ENCODE peak calls at places on chromosomes 12 and 14, in ten cellular contexts. F is HCT116, B is neural progenitor cell, S is cardiac muscle cell, E is heart right ventricle, X is breast epithelium, C is adrenal gland, O is lower lobe of right lung, P is fibroblast of lung, T is upper lobe of right lung. H is an unnamed sample.

GRCh38 chr12:5428332-5429221 is 3.3 kb upstream of the NTF3 start:
- DNase-seq in F (no peak), B (peak; percentile 70), S (peak; percentile 62), E (peak; percentile 25), X (no peak), C (no peak), O (no peak), P (peak; percentile 23), T (no peak), H (no peak)

GRCh38 chr14:97217094-97217885 is 420.1 kb downstream of the VRK1 start:
- DNase-seq in F (no peak), B (no peak), S (no peak), E (no peak), X (no peak), C (no peak), O (no peak), P (no peak), T (no peak), H (no peak)

GRCh38 chr12:20604408-20604807 is 90.7 kb upstream of the SLCO1C1 start:
- DNase-seq in F (no peak), B (no peak), S (no peak), E (no peak), X (no peak), C (no peak), O (no peak), P (no peak), T (no peak), H (no peak)

GRCh38 chr14:73743431-73743931 is 29.3 kb upstream of the PNMA1 start:
- DNase-seq in F (no peak), B (no peak), S (no peak), E (no peak), X (no peak), C (peak; percentile 69), O (peak; percentile 77), P (no peak), T (no peak), H (no peak)

GRCh38 chr12:83753205-83753604 is 1066.5 kb downstream of the TMTC2 start:
- DNase-seq in F (no peak), B (no peak), S (no peak), E (no peak), X (no peak), C (no peak), O (no peak), P (no peak), T (no peak), H (no peak)

GRCh38 chr12:12210983-12211382 is 55.9 kb downstream of the LRP6 start:
- DNase-seq in F (no peak), B (no peak), S (no peak), E (no peak), X (no peak), C (no peak), O (no peak), P (no peak), T (no peak), H (no peak)

GRCh38 chr12:105507311-105508035 is 177.0 kb downstream of the C12orf75 start:
- DNase-seq in F (no peak), B (no peak), S (no peak), E (no peak), X (no peak), C (no peak), O (no peak), P (peak; percentile 73), T (no peak), H (no peak)

GRCh38 chr14:71705460-71705859 is 226.8 kb upstream of the RGS6 start:
- DNase-seq in F (no peak), B (no peak), S (no peak), E (no peak), X (no peak), C (no peak), O (no peak), P (peak; percentile 52), T (no peak), H (no peak)

GRCh38 chr12:105724651-105725050 is 394.2 kb downstream of the C12orf75 start:
- DNase-seq in F (no peak), B (no peak), S (no peak), E (no peak), X (no peak), C (no peak), O (no peak), P (peak; percentile 84), T (no peak), H (no peak)

GRCh38 chr12:124457287-124458219 is 109.9 kb downstream of the NCOR2 start:
- DNase-seq in F (no peak), B (no peak), S (no peak), E (peak; percentile 84), X (no peak), C (peak; percentile 68), O (peak; percentile 86), P (peak; percentile 47), T (peak; percentile 83), H (no peak)

GRCh38 chr12:29191267-29191889 is 42.3 kb downstream of the FAR2 start:
- DNase-seq in F (no peak), B (no peak), S (no peak), E (no peak), X (no peak), C (no peak), O (no peak), P (no peak), T (no peak), H (no peak)

GRCh38 chr12:50979369-50980052 is 27.2 kb downstream of the HIGD1C start:
- DNase-seq in F (no peak), B (no peak), S (no peak), E (no peak), X (no peak), C (no peak), O (no peak), P (no peak), T (no peak), H (no peak)

GRCh38 chr12:117063162-117063911 is 35.9 kb downstream of the TESC start:
- DNase-seq in F (no peak), B (no peak), S (no peak), E (peak; percentile 37), X (no peak), C (no peak), O (no peak), P (no peak), T (no peak), H (no peak)

GRCh38 chr12:8916154-8916553 is 1.8 kb downstream of the PHC1 start:
- DNase-seq in F (no peak), B (no peak), S (no peak), E (no peak), X (no peak), C (no peak), O (no peak), P (no peak), T (no peak), H (no peak)

GRCh38 chr12:8914716-8915526 is 612 bp downstream of the PHC1 start:
- DNase-seq in F (no peak), B (peak; percentile 80), S (peak; percentile 73), E (peak; percentile 34), X (peak; percentile 56), C (peak; percentile 60), O (peak; percentile 64), P (peak; percentile 63), T (peak; percentile 81), H (peak; percentile 78)

GRCh38 chr12:8911606-8912268 is 2.6 kb upstream of the PHC1 start:
- DNase-seq in F (no peak), B (no peak), S (no peak), E (no peak), X (no peak), C (no peak), O (no peak), P (no peak), T (no peak), H (no peak)

GRCh38 chr12:8912910-8913309 is 1.4 kb upstream of the PHC1 start:
- DNase-seq in F (no peak), B (peak; percentile 42), S (no peak), E (no peak), X (peak; percentile 67), C (no peak), O (no peak), P (no peak), T (no peak), H (peak; percentile 50)

GRCh38 chr12:8913702-8914032 is 642 bp upstream of the PHC1 start:
- DNase-seq in F (no peak), B (no peak), S (peak; percentile 19), E (no peak), X (no peak), C (no peak), O (no peak), P (peak; percentile 15), T (no peak), H (no peak)
- H3K27ac ChIP-seq in F (peak overlapping the region; percentile 40), B (peak overlapping the region; percentile 91), S (peak overlapping the region; percentile 89), E (peak overlapping the region; percentile 38), X (peak overlapping the region; percentile 95), C (peak overlapping the region; percentile 74), O (peak overlapping the region; percentile 84), P (peak overlapping the region; percentile 91), T (peak overlapping the region; percentile 89), H (peak overlapping the region; percentile 90)

GRCh38 chr14:50319293-50319692 is 7.2 kb downstream of the DMAC2L start:
- DNase-seq in F (no peak), B (no peak), S (no peak), E (no peak), X (no peak), C (no peak), O (no peak), P (no peak), T (no peak), H (peak; percentile 39)

GRCh38 chr14:50319721-50320120 is 7.6 kb downstream of the DMAC2L start:
- DNase-seq in F (no peak), B (no peak), S (no peak), E (no peak), X (no peak), C (no peak), O (no peak), P (no peak), T (no peak), H (no peak)

GRCh38 chr14:50318031-50318626 is 6.0 kb downstream of the DMAC2L start:
- DNase-seq in F (peak; percentile 26), B (peak; percentile 24), S (peak; percentile 27), E (no peak), X (no peak), C (no peak), O (no peak), P (peak; percentile 38), T (no peak), H (peak; percentile 36)

GRCh38 chr14:50320279-50320678 is 8.2 kb downstream of the DMAC2L start:
- DNase-seq in F (no peak), B (no peak), S (no peak), E (no peak), X (no peak), C (no peak), O (no peak), P (peak; percentile 69), T (no peak), H (peak; percentile 54)

GRCh38 chr14:50321009-50321660 is 9.0 kb downstream of the DMAC2L start:
- DNase-seq in F (peak; percentile 83), B (peak; percentile 75), S (peak; percentile 79), E (peak; percentile 74), X (no peak), C (peak; percentile 64), O (no peak), P (peak; percentile 94), T (no peak), H (peak; percentile 84)
- TF ChIP-seq CTCF in F (peak; percentile 83), B (peak; percentile 88), S (peak; percentile 93), E (peak; percentile 89), X (peak; percentile 72), C (peak; percentile 80), O (peak; percentile 85), P (peak; percentile 87), T (peak; percentile 88), H (peak; percentile 95)

GRCh38 chr12:62717636-62718035 is 217.3 kb downstream of the PPM1H start:
- DNase-seq in F (no peak), B (peak; percentile 54), S (no peak), E (no peak), X (no peak), C (no peak), O (no peak), P (no peak), T (no peak), H (no peak)
- H3K27ac ChIP-seq in F (no peak overlapping the region), B (peak overlapping the region; percentile 82), S (no peak overlapping the region), E (no peak overlapping the region), X (no peak overlapping the region), C (no peak overlapping the region), O (no peak overlapping the region), P (no peak overlapping the region), T (no peak overlapping the region), H (no peak overlapping the region)

GRCh38 chr12:46517579-46517962 is 145.0 kb upstream of the SLC38A2 start:
- DNase-seq in F (no peak), B (no peak), S (no peak), E (no peak), X (no peak), C (no peak), O (no peak), P (no peak), T (no peak), H (no peak)
- TF ChIP-seq CTCF in F (no peak), B (peak; percentile 14), S (no peak), E (no peak), X (no peak), C (no peak), O (no peak), P (no peak), T (no peak), H (no peak)

H was measured in RWPE1.